ENCODE peak calls at places on chromosomes 5 and 9, in four cellular contexts. O, P, N and W are unnamed samples.

GRCh38 chr5:6760636-6761035 is 47.4 kb downstream of the TENT4A start:
- DNase-seq in O (no peak), P (no peak), N (no peak), W (no peak)

GRCh38 chr9:3136999-3137675 is 293.2 kb upstream of the PUM3 start:
- DNase-seq in O (no peak), P (no peak), N (no peak), W (no peak)

GRCh38 chr5:4345850-4346249 is 750.2 kb downstream of the IRX1 start:
- DNase-seq in O (no peak), P (no peak), N (no peak), W (no peak)

GRCh38 chr9:114497220-114497619 is 8.1 kb downstream of the WHRN start:
- DNase-seq in O (no peak), P (no peak), N (no peak), W (no peak)

GRCh38 chr5:166509085-166509484 is 1782.4 kb upstream of the WWC1 start:
- DNase-seq in O (no peak), P (no peak), N (no peak), W (no peak)

GRCh38 chr5:135249658-135250057 is 149.4 kb downstream of the MACROH2A1 start:
- DNase-seq in O (no peak), P (no peak), N (no peak), W (no peak)

GRCh38 chr5:435961-436640 is 6.9 kb upstream of the EXOC3 start:
- DNase-seq in O (no peak), P (peak; percentile 63), N (peak; percentile 43), W (no peak)

GRCh38 chr9:36386396-36386795 is 13.7 kb downstream of the RNF38 start:
- DNase-seq in O (no peak), P (peak; percentile 65), N (no peak), W (no peak)

GRCh38 chr5:10233505-10233904 is 16.2 kb downstream of the ATPSCKMT start:
- DNase-seq in O (no peak), P (peak; percentile 95), N (no peak), W (no peak)

GRCh38 chr5:143812085-143812705 is at the start of gene HMHB1:
- DNase-seq in O (no peak), P (no peak), N (peak; percentile 71), W (no peak)

GRCh38 chr5:135089912-135090311 is 55.9 kb upstream of the PITX1 start:
- DNase-seq in O (no peak), P (no peak), N (no peak), W (no peak)

GRCh38 chr5:33828611-33829286 is 63.0 kb downstream of the ADAMTS12 start:
- DNase-seq in O (no peak), P (peak; percentile 18), N (no peak), W (no peak)

GRCh38 chr5:3349704-3350565 is 245.7 kb upstream of the IRX1 start:
- DNase-seq in O (no peak), P (no peak), N (no peak), W (no peak)

GRCh38 chr5:56686337-56687198 is 128.8 kb upstream of the MAP3K1 start:
- DNase-seq in O (no peak), P (no peak), N (peak; percentile 67), W (peak; percentile 51)

GRCh38 chr5:132677682-132678400 is 4.1 kb downstream of the IL4 start:
- DNase-seq in O (no peak), P (no peak), N (no peak), W (no peak)

GRCh38 chr9:83154087-83154736 is 91.3 kb upstream of the RASEF start:
- DNase-seq in O (no peak), P (peak; percentile 57), N (peak; percentile 73), W (peak; percentile 42)

GRCh38 chr9:20702565-20702964 is 18.5 kb downstream of the FOCAD start:
- DNase-seq in O (no peak), P (no peak), N (no peak), W (no peak)

GRCh38 chr5:134370871-134371833 is at the start of gene UBE2B:
- DNase-seq in O (peak; percentile 92), P (peak; percentile 94), N (peak; percentile 99), W (peak; percentile 100)

GRCh38 chr5:135737701-135738563 is 96.5 kb upstream of the SLC25A48 start:
- DNase-seq in O (no peak), P (no peak), N (no peak), W (no peak)

GRCh38 chr5:133440467-133441115 is 171.8 kb downstream of the FSTL4 start:
- DNase-seq in O (no peak), P (no peak), N (no peak), W (no peak)

GRCh38 chr5:42984307-42984706 is 55.8 kb downstream of the ANXA2R start:
- DNase-seq in O (no peak), P (peak; percentile 49), N (no peak), W (no peak)

GRCh38 chr5:80184235-80185023 is 71.4 kb downstream of the SERINC5 start:
- DNase-seq in O (no peak), P (peak; percentile 67), N (no peak), W (no peak)

GRCh38 chr5:143600396-143601075 is 197.1 kb upstream of the NR3C1 start:
- DNase-seq in O (peak; percentile 61), P (no peak), N (no peak), W (no peak)

GRCh38 chr9:132504452-132504851 is 78.0 kb upstream of the BARHL1 start:
- DNase-seq in O (no peak), P (no peak), N (no peak), W (no peak)

GRCh38 chr5:97006454-97006853 is 70.6 kb downstream of the LNPEP start:
- DNase-seq in O (no peak), P (peak; percentile 46), N (no peak), W (no peak)

GRCh38 chr5:39678533-39678932 is 253.8 kb upstream of the DAB2 start:
- DNase-seq in O (no peak), P (peak; percentile 74), N (no peak), W (no peak)

GRCh38 chr5:123483446-123484077 is 28.4 kb upstream of the CSNK1G3 start:
- DNase-seq in O (no peak), P (no peak), N (no peak), W (no peak)

GRCh38 chr9:93081081-93081529 is 14.9 kb upstream of the CARD19 start:
- DNase-seq in O (no peak), P (no peak), N (no peak), W (no peak)

GRCh38 chr9:93080406-93080805 is 15.6 kb upstream of the CARD19 start:
- DNase-seq in O (no peak), P (no peak), N (no peak), W (no peak)

GRCh38 chr9:93077367-93077766 is 18.6 kb upstream of the CARD19 start:
- DNase-seq in O (no peak), P (no peak), N (no peak), W (no peak)

GRCh38 chr9:93077811-93078210 is 18.2 kb upstream of the CARD19 start:
- DNase-seq in O (no peak), P (no peak), N (no peak), W (no peak)

DNA sequence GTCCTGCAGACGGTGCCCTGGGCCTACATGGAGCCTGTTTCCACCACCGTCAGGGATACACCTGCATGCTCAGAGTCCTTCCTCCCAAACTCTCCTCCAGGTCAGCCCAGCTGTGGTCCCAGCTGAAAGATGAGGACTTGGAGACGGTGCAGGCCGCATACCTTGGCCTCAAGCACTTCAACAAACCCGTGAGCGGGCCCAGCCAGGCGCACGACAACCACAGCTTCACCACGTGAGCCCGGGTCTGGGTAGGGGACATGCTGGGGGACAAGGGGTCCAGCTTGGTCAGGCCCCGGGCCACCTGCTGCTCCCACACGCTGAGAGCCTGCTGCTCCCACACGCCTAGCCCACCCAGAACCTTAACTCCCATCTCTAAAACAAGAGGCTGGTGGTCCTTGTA is 16.6 kb upstream of the CARD19 start:
- DNase-seq in O (no peak), P (no peak), N (no peak), W (no peak)
- H3K4me3 ChIP-seq in O (no peak overlapping the region), P (no peak overlapping the region), N (no peak overlapping the region), W (no peak overlapping the region)

GRCh38 chr9:127825319-127826051 is 22.8 kb downstream of the FPGS start:
- DNase-seq in O (no peak), P (no peak), N (no peak), W (no peak)
- TF ChIP-seq CTCF in O (no peak), P (peak; percentile 37), N (peak; percentile 19), W (peak; percentile 57)

GRCh38 chr9:133738039-133738805 is at the start of gene SARDH:
- DNase-seq in O (no peak), P (peak; percentile 25), N (peak; percentile 29), W (no peak)
- H3K4me3 ChIP-seq in O (no peak within 1 kb of the TSS), P (peak within 1 kb of the TSS; percentile 55), N (peak within 1 kb of the TSS; percentile 15), W (no peak within 1 kb of the TSS)

DNA sequence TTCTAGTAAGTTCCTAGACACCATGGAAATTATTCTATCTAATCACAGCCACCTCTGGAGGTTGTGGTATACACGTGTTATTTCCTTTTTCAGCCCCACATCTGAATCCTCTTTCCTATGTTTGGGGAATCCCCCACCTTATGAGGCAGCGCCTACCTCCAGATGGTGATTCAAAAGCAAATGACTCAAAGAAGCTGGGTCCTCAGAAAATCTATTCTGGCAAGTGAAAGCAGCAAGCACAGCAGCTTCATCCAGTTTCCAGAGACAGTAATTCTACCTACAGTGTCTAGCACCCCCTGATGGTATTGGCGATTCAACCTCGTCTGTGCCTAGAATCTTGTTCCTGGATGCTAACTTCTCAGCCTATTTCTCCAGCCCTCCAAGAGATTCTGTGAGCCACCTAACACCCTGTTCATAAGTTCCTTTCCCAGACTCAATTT is 43.0 kb downstream of the STRBP start:
- DNase-seq in O (no peak), P (peak; percentile 45), N (peak; percentile 92), W (peak; percentile 89)
- TF ChIP-seq CTCF in O (peak; percentile 19), P (peak; percentile 59), N (peak; percentile 73), W (peak; percentile 76)

GRCh38 chr5:27962201-27962600 is 923.8 kb upstream of the CDH9 start:
- DNase-seq in O (peak; percentile 15), P (peak; percentile 23), N (no peak), W (no peak)
- H3K4me3 ChIP-seq in O (no peak overlapping the region), P (no peak overlapping the region), N (no peak overlapping the region), W (no peak overlapping the region)

GRCh38 chr9:32351845-32352244 is 32.6 kb upstream of the ACO1 start:
- DNase-seq in O (no peak), P (peak; percentile 18), N (no peak), W (no peak)

GRCh38 chr9:32345243-32345642 is 39.2 kb upstream of the ACO1 start:
- DNase-seq in O (no peak), P (no peak), N (no peak), W (no peak)

GRCh38 chr9:32348289-32348688 is 36.2 kb upstream of the ACO1 start:
- DNase-seq in O (no peak), P (no peak), N (no peak), W (no peak)

DNA sequence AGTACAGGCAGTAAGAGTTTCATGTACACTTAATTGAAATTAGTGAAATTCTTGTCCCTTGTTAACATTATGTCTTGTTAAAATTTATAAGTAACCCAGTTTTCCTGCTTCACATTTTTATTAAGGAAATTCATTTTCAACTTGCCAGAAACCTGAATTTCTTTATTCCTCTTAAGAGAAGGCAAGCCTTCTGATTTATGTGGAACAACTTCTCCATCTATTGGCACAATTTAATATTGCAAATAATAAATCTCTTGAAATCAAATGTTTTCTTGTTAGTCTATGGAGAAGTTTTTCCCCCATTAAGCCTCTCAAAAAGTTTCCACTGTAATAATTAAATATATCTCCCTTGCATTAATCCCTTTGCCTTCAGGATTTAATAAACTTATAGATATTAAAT is 33.8 kb upstream of the ACO1 start:
- DNase-seq in O (no peak), P (peak; percentile 62), N (no peak), W (no peak)
- TF ChIP-seq CTCF in O (no peak), P (peak; percentile 53), N (no peak), W (no peak)